ENCODE peak calls at places on chromosomes 5 and 9, in five cellular contexts. A is K562, C is NB4, U is GM12878, Q is A549. M is an unnamed sample.

GRCh38 chr9:33288828-33289483 is 1.4 kb upstream of the NFX1 start:
- DNase-seq in Q (no peak), A (no peak), U (no peak), C (peak), M (no peak)

GRCh38 chr9:132857601-132858342 is 20.3 kb downstream of the AK8 start:
- DNase-seq in Q (no peak), C (peak), A (peak), U (no peak), M (no peak)

GRCh38 chr5:5572010-5572982 is 149.8 kb downstream of the ICE1 start:
- DNase-seq in A (peak), Q (no peak), C (no peak), U (no peak), M (no peak)

GRCh38 chr5:143165049-143165448 is 238.4 kb downstream of the NR3C1 start:
- DNase-seq in A (no peak), U (no peak), Q (no peak), C (no peak), M (no peak)

GRCh38 chr9:120569556-120569955 is 10.4 kb downstream of the CDK5RAP2 start:
- DNase-seq in A (no peak), C (no peak), Q (no peak), U (no peak), M (no peak)

GRCh38 chr5:126454535-126454934 is 31.3 kb downstream of the GRAMD2B start:
- DNase-seq in U (no peak), A (no peak), C (no peak), Q (no peak), M (no peak)

GRCh38 chr9:95645992-95646391 is 129.2 kb upstream of the PTCH1 start:
- DNase-seq in A (no peak), Q (no peak), U (no peak), C (no peak), M (peak)

GRCh38 chr5:4518924-4519660 is 621.0 kb upstream of the ADAMTS16 start:
- DNase-seq in Q (no peak), C (no peak), U (no peak), A (no peak), M (no peak)

GRCh38 chr5:71629950-71630349 is 42.8 kb downstream of the MCCC2 start:
- DNase-seq in U (no peak), C (no peak), Q (no peak), A (no peak), M (no peak)

GRCh38 chr9:38038307-38039089 is 30.5 kb downstream of the SHB start:
- DNase-seq in C (no peak), Q (no peak), A (peak), U (no peak), M (peak)

GRCh38 chr9:85112933-85113418 is 443.4 kb downstream of the NTRK2 start:
- DNase-seq in Q (no peak), C (no peak), U (no peak), A (no peak), M (no peak)
- TF ChIP-seq MYC in Q (no peak), C (no peak), U (no peak), A (no peak), M (no peak)

GRCh38 chr5:131260895-131261294 is 3.0 kb upstream of the CDC42SE2 start:
- DNase-seq in A (no peak), Q (no peak), C (no peak), U (no peak), M (no peak)

GRCh38 chr5:131263648-131264452 is at the start of gene CDC42SE2:
- DNase-seq in C (peak), Q (peak), U (no peak), A (peak), M (peak)

GRCh38 chr5:131261483-131261882 is 2.4 kb upstream of the CDC42SE2 start:
- DNase-seq in C (no peak), Q (no peak), A (no peak), U (no peak), M (no peak)

GRCh38 chr5:131264453-131265200 is 774 bp downstream of the CDC42SE2 start:
- DNase-seq in A (peak), U (no peak), Q (peak), C (peak), M (peak)

GRCh38 chr5:131262953-131263541 is 806 bp upstream of the CDC42SE2 start:
- DNase-seq in A (peak), Q (no peak), C (peak), U (no peak), M (peak)
- TF ChIP-seq MAX in A (peak), Q (no peak), C (peak), U (no peak), M (no peak)

GRCh38 chr5:14415516-14416074 is 166.0 kb upstream of the OTULINL start:
- DNase-seq in U (peak), C (no peak), Q (no peak), A (no peak), M (no peak)

GRCh38 chr5:14416709-14417108 is 164.9 kb upstream of the OTULINL start:
- DNase-seq in A (no peak), C (no peak), Q (no peak), U (no peak), M (no peak)

GRCh38 chr5:14414007-14414406 is 167.6 kb upstream of the OTULINL start:
- DNase-seq in C (no peak), U (no peak), Q (no peak), A (no peak), M (no peak)

GRCh38 chr5:14413331-14413750 is 168.3 kb upstream of the OTULINL start:
- DNase-seq in U (no peak), A (no peak), C (no peak), Q (no peak), M (no peak)

DNA sequence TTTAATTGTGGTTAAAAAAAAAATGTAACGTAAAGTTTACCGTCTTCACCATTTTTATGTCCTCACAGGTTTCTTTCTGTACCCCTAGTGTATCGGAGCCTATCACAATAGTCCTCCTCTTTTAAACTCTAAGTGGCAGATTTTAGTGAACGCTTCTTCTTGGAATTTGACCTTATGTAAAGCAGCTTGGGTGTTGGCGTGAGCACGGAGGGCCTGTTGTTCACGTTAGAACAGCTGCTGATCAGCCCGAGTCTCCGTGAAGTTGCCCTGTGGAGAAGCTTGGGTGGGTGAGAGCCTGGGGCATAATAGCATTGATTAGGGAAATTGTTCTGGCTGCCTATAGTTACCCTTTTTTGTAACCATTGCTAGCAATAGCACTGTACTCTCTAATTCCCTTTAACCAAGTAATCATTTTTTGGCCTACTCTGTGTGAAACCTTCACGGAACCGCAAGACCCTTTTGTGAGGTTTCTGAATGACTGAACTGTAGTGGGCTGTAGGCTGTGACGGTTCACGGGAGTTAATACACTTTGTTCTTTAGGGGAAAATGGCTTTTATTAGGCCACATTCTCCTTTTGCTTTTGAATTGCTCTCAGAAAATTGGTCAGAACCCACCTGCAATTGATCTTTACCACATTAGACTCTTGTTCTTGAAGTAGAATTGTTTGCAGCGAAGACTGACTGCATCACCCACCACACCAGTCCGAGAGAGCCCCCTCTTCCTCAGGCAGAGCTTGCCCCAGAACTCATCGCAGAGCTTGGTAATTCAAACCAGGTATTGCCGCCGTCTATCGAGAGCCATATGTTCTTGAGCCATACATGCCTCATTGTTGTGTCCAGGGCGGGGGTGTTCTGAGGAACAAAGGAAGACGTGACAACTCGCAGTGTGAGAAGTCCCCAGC is 166.7 kb upstream of the OTULINL start:
- DNase-seq in C (no peak), A (no peak), Q (no peak), U (peak), M (no peak)
- TF ChIP-seq MYC in C (no peak), A (no peak), Q (no peak), U (no peak), M (no peak)

GRCh38 chr9:70901741-70902140 is 219.7 kb downstream of the TRPM3 start:
- DNase-seq in U (no peak), C (no peak), A (no peak), Q (no peak), M (peak)
- TF ChIP-seq MAX in U (no peak), C (no peak), A (no peak), Q (no peak), M (no peak)

GRCh38 chr9:13487936-13488335 is 208.4 kb upstream of the MPDZ start:
- DNase-seq in C (no peak), A (no peak), U (no peak), Q (no peak), M (no peak)

GRCh38 chr9:13491493-13492424 is 212.3 kb upstream of the MPDZ start:
- DNase-seq in Q (no peak), C (no peak), U (no peak), A (no peak), M (no peak)

GRCh38 chr9:13491138-13491492 is 211.6 kb upstream of the MPDZ start:
- DNase-seq in Q (no peak), C (no peak), U (no peak), A (no peak), M (no peak)

DNA sequence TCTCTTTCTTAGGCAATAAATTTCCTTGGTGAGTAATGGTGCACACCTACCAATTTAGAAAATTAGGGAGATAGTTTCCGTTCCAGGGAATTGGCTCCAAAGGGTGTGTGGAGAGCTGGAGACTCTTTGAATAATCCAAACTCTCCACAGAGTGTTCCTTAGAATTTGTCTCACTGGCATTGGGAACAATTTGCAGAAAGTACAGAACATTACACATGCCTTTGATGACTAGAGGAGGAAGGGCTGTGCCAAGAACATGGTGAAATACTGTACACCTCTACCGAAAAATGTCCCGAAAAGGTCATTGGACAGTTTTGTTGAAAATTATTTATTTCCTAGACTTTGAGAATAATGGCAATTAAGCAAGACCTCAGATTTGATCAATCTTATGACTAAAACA is 214.2 kb upstream of the MPDZ start:
- DNase-seq in C (no peak), A (no peak), U (no peak), Q (no peak), M (no peak)
- TF ChIP-seq MYC in C (no peak), A (no peak), U (no peak), Q (no peak), M (no peak)